ENCODE peak calls at places on chromosome 1, in four cellular contexts. P, S, B and U are unnamed samples.

GRCh38 chr1:117616967-117617366 is 11.1 kb downstream of the TENT5C start:
- DNase-seq in P (no peak), S (no peak), B (no peak), U (no peak)

GRCh38 chr1:109509176-109510134 is at the start of gene AMIGO1:
- DNase-seq in P (no peak), S (peak; percentile 80), B (peak; percentile 96), U (peak; percentile 70)

GRCh38 chr1:17573518-17574041 is 34.1 kb downstream of the ARHGEF10L start:
- DNase-seq in P (peak; percentile 37), S (no peak), B (no peak), U (no peak)

GRCh38 chr1:39102537-39103320 is 76.6 kb downstream of the NDUFS5 start:
- DNase-seq in P (peak; percentile 53), S (peak; percentile 49), B (peak; percentile 66), U (peak; percentile 52)

GRCh38 chr1:21219674-21220073 is 43.0 kb upstream of the EIF4G3 start:
- DNase-seq in P (no peak), S (no peak), B (no peak), U (no peak)

GRCh38 chr1:201888282-201889033 is at the start of gene SHISA4:
- DNase-seq in P (peak; percentile 29), S (peak; percentile 85), B (peak; percentile 86), U (peak; percentile 97)

GRCh38 chr1:91546876-91547275 is 46.2 kb downstream of the CDC7 start:
- DNase-seq in P (no peak), S (peak; percentile 59), B (no peak), U (no peak)

GRCh38 chr1:45414746-45415145 is 74.5 kb upstream of the MUTYH start:
- DNase-seq in P (no peak), S (no peak), B (no peak), U (no peak)

GRCh38 chr1:36223373-36223995 is 759 bp upstream of the THRAP3 start:
- DNase-seq in P (no peak), S (no peak), B (peak; percentile 45), U (no peak)

GRCh38 chr1:21072721-21073120 is 104.0 kb downstream of the EIF4G3 start:
- DNase-seq in P (no peak), S (no peak), B (no peak), U (no peak)

GRCh38 chr1:47792786-47793185 is 204.4 kb downstream of the TRABD2B start:
- DNase-seq in P (no peak), S (no peak), B (no peak), U (no peak)

GRCh38 chr1:230753586-230754251 is 6.5 kb downstream of the CAPN9 start:
- DNase-seq in P (peak; percentile 30), S (peak; percentile 79), B (peak; percentile 94), U (peak; percentile 93)

GRCh38 chr1:203665986-203666385 is 39.4 kb downstream of the ATP2B4 start:
- DNase-seq in P (no peak), S (no peak), B (no peak), U (no peak)

GRCh38 chr1:212234431-212235298 is 50.5 kb upstream of the PPP2R5A start:
- DNase-seq in P (peak; percentile 32), S (no peak), B (peak; percentile 77), U (no peak)

GRCh38 chr1:41599912-41600311 is 115.4 kb upstream of the EDN2 start:
- DNase-seq in P (no peak), S (no peak), B (no peak), U (no peak)

GRCh38 chr1:235946570-235946981 is 79.9 kb upstream of the LYST start:
- DNase-seq in P (no peak), S (no peak), B (no peak), U (peak; percentile 73)

GRCh38 chr1:54365847-54366246 is 40.3 kb downstream of the SSBP3 start:
- DNase-seq in P (no peak), S (no peak), B (no peak), U (no peak)

GRCh38 chr1:95496792-95497191 is 262.8 kb downstream of the RWDD3 start:
- DNase-seq in P (no peak), S (no peak), B (no peak), U (no peak)

GRCh38 chr1:20633190-20634064 is at the start of gene PINK1:
- DNase-seq in P (peak; percentile 86), S (peak; percentile 100), B (peak; percentile 96), U (peak; percentile 62)

GRCh38 chr1:205616563-205617293 is 15.1 kb downstream of the ELK4 start:
- DNase-seq in P (peak; percentile 59), S (no peak), B (no peak), U (no peak)

GRCh38 chr1:111904478-111905218 is 84.8 kb downstream of the KCND3 start:
- DNase-seq in P (no peak), S (no peak), B (no peak), U (no peak)

GRCh38 chr1:171817511-171818265 is 23.6 kb upstream of the DNM3 start:
- DNase-seq in P (peak; percentile 30), S (no peak), B (no peak), U (no peak)

GRCh38 chr1:54301494-54301893 is 101.5 kb downstream of the MRPL37 start:
- DNase-seq in P (peak; percentile 18), S (no peak), B (no peak), U (no peak)

GRCh38 chr1:101290119-101290921 is 53.5 kb downstream of the S1PR1 start:
- DNase-seq in P (no peak), S (no peak), B (no peak), U (no peak)

DNA sequence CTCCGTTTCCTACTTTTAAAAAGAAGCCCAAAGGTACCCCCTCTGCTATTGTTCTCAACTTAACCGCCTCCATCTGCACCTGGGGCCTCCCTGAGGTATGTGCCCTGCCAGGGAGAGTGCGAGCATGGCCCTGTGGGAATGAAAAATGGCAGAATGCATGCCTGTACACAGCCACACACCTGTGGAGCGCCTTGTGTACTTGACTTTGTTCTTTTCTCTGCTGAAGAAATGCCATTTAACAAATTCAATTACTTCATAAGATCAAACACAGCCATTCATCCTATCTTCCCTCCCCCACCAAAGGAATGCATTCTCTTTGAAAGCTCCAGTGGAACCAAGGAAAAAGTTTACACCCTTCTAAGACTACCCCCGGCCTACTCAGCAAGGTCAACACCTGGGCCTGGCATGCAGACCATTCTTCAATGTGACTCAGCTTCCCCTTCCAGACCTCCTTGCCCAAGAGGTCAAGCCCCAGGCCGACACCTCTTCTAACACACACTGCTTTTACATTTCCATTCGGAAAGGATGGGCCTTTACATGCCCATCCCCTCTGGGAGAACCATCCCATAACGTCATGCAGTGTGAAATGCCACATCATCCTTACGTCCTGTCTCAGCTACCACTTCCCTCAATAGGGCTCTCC is 123.7 kb downstream of the SMYD2 start:
- DNase-seq in P (peak; percentile 2), S (no peak), B (no peak), U (no peak)
- TF ChIP-seq JUND in P (no peak), S (no peak), B (no peak), U (no peak)

GRCh38 chr1:170145691-170146676 is at the start of gene NTMT2:
- DNase-seq in P (peak; percentile 1), S (peak; percentile 83), B (no peak), U (no peak)
- TF ChIP-seq JUND in P (no peak), S (peak; percentile 88), B (no peak), U (no peak)

GRCh38 chr1:26627959-26628358 is 67.9 kb upstream of the ARID1A start:
- DNase-seq in P (no peak), S (no peak), B (no peak), U (no peak)
- TF ChIP-seq JUND in P (no peak), S (no peak), B (no peak), U (no peak)

GRCh38 chr1:165411396-165411795 is 33.5 kb downstream of the RXRG start:
- DNase-seq in P (no peak), S (no peak), B (no peak), U (no peak)

GRCh38 chr1:165409957-165410356 is 35.0 kb downstream of the RXRG start:
- DNase-seq in P (no peak), S (no peak), B (no peak), U (no peak)

GRCh38 chr1:165407398-165407797 is 37.5 kb downstream of the RXRG start:
- DNase-seq in P (no peak), S (no peak), B (no peak), U (no peak)

GRCh38 chr1:165403835-165404482 is 41.0 kb downstream of the RXRG start:
- DNase-seq in P (peak; percentile 58), S (peak; percentile 69), B (peak; percentile 39), U (peak; percentile 66)

GRCh38 chr1:165408518-165408917 is 36.4 kb downstream of the RXRG start:
- DNase-seq in P (peak; percentile 55), S (no peak), B (peak; percentile 66), U (peak; percentile 24)
- TF ChIP-seq JUND in P (peak; percentile 89), S (peak; percentile 97), B (peak; percentile 96), U (no peak)

GRCh38 chr1:19405761-19406481 is 79.4 kb downstream of the CAPZB start:
- DNase-seq in P (no peak), S (no peak), B (peak; percentile 42), U (no peak)
- TF ChIP-seq JUND in P (no peak), S (no peak), B (no peak), U (no peak)

DNA sequence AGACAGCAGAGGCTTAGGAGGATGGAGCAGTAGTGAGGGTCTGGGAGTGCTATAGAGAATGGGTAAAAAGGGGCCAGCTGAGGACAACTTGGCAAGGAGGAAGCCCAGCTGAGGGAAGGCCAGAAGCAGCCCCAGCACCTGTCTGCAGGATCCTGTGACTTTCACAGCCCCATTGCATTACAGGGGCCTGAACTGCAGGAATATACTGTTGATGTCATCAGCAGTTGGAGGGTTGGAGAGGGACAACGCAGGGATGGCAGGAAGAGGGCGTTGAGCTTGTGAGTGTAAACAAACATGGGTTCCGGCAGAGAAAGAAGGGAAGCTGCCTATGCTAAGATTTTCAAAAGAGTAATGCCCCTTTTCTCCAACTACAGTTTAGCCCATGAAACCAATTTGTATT is 628.5 kb downstream of the SMYD3 start:
- DNase-seq in P (no peak), S (no peak), B (no peak), U (no peak)
- TF ChIP-seq JUND in P (no peak), S (no peak), B (no peak), U (no peak)

DNA sequence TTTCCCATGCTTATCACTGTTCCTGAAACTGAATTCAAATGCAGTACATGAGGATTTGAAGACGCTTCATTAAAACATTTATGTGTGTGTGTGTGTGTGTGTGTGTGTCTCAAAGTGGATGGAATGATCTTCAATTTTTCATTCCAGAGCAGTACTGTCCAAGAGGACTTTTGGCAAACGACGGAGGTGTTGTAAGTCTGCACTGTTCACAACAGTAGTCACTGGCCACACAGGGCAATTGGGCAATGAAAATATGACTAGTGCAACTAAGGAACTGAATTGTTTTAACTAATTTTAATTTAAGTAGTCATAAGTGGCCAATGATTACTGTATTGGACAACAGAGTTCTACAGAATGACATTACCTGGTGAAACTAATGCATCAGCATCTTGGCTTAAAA is 5.0 kb downstream of the TAF5L start:
- DNase-seq in P (no peak), S (no peak), B (no peak), U (no peak)
- TF ChIP-seq JUND in P (no peak), S (no peak), B (no peak), U (no peak)